ENCODE peak calls at places on chromosomes 6 and 20, in seven cellular contexts. Z is H9, F is A673, B is transverse colon, W is uterus, U is sigmoid colon, V is GM06990. E is an unnamed sample.

GRCh38 chr6:111721677-111722219 is 116.1 kb upstream of the TRAF3IP2 start:
- DNase-seq in Z (peak; percentile 52), F (peak; percentile 64), B (no peak), W (no peak), U (no peak), V (no peak), E (peak; percentile 43)

GRCh38 chr6:110606151-110606550 is 129.7 kb upstream of the SLC22A16 start:
- DNase-seq in Z (no peak), F (no peak), B (no peak), W (no peak), U (no peak), V (no peak), E (no peak)

GRCh38 chr20:53677447-53678314 is 84.0 kb upstream of the ZNF217 start:
- DNase-seq in Z (peak; percentile 42), F (peak; percentile 92), B (peak; percentile 64), W (peak; percentile 22), U (no peak), V (no peak), E (no peak)

GRCh38 chr6:82072113-82072512 is 175.4 kb downstream of the IBTK start:
- DNase-seq in Z (no peak), F (peak; percentile 90), B (no peak), W (no peak), U (no peak), V (no peak), E (no peak)

GRCh38 chr20:16661738-16662137 is 68.1 kb upstream of the SNRPB2 start:
- DNase-seq in Z (no peak), F (no peak), B (no peak), W (no peak), U (no peak), V (no peak), E (no peak)

GRCh38 chr6:155388546-155388945 is 67.1 kb downstream of the NOX3 start:
- DNase-seq in Z (no peak), F (no peak), B (no peak), W (no peak), U (no peak), V (no peak), E (no peak)

GRCh38 chr6:36139431-36139830 is 9.1 kb downstream of the MAPK13 start:
- DNase-seq in Z (peak; percentile 72), F (peak; percentile 36), B (no peak), W (no peak), U (no peak), V (no peak), E (peak; percentile 79)

GRCh38 chr20:36153754-36154695 is 515 bp upstream of the EPB41L1 start:
- DNase-seq in Z (peak; percentile 85), F (peak; percentile 77), B (peak; percentile 87), W (peak; percentile 85), U (peak; percentile 92), V (no peak), E (peak; percentile 98)

GRCh38 chr6:106473807-106474206 is 113.3 kb downstream of the CRYBG1 start:
- DNase-seq in Z (no peak), F (no peak), B (no peak), W (no peak), U (no peak), V (no peak), E (no peak)

GRCh38 chr6:3031857-3032256 is 32.2 kb downstream of the NQO2 start:
- DNase-seq in Z (no peak), F (no peak), B (no peak), W (no peak), U (no peak), V (no peak), E (no peak)

GRCh38 chr6:92047886-92048285 is 1371.5 kb downstream of the EPHA7 start:
- DNase-seq in Z (no peak), F (no peak), B (no peak), W (no peak), U (no peak), V (no peak), E (no peak)

GRCh38 chr6:11425431-11425871 is 112.1 kb upstream of the TMEM170B start:
- DNase-seq in Z (no peak), F (no peak), B (no peak), W (no peak), U (no peak), V (no peak), E (no peak)

GRCh38 chr20:12466915-12467314 is 541.9 kb upstream of the SPTLC3 start:
- DNase-seq in Z (no peak), F (no peak), B (no peak), W (no peak), U (no peak), V (no peak), E (no peak)

GRCh38 chr6:94049001-94049400 is 629.6 kb upstream of the EPHA7 start:
- DNase-seq in Z (no peak), F (no peak), B (no peak), W (no peak), U (no peak), V (no peak), E (no peak)

GRCh38 chr6:94050515-94050914 is 631.2 kb upstream of the EPHA7 start:
- DNase-seq in Z (no peak), F (no peak), B (no peak), W (no peak), U (no peak), V (no peak), E (no peak)

GRCh38 chr6:94052754-94053153 is 633.4 kb upstream of the EPHA7 start:
- DNase-seq in Z (no peak), F (peak; percentile 12), B (no peak), W (no peak), U (no peak), V (no peak), E (no peak)
- TF ChIP-seq CTCF in Z (peak; percentile 50), F (peak; percentile 26), B (peak; percentile 22), W (no peak), U (no peak), V (no peak), E (no peak)

DNA sequence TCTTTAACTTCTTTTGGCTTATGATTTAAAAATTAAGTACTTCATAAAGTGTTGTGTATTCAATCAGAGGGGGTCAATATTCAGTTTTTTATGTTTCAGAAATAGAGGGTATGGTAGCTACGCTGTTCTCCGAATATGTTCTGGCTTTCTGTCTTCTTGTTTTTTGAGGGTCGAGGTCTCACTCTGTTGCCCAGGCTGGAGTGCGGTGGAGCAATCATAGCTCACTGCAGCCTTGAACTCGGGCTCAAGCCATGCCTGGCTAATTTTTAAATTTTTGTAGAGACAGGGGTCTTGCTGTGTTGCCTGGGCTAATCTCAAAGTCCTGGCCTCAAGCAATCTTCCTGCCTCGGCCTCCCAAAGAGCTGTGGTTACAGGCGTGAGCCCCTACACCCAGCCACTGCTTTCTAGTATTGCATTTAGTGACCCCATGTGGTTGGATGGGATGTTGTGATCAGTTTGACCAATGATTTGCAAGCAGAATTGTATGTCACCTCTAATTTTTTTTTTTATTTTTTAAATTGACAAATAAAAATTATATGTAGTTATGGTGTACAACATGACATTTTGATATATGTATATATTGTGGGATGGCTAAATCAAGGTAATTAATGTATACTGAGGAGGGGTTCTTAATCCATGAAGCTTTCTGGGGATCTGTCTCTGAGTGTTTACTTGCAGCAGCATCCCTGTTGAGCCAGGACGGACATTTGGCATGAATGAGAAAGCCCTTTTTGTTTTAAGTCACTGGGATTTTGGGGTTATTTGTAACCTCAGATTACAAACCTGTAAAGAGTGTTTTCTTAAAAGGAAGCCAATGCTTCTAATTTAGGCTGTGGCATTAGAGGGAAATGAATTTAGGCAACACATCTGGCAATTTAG is 38.5 kb upstream of the DEK start:
- DNase-seq in Z (peak; percentile 50), F (peak; percentile 24), B (no peak), W (no peak), U (no peak), V (no peak), E (no peak)
- TF ChIP-seq CTCF in Z (peak; percentile 54), F (peak; percentile 33), B (no peak), W (no peak), U (no peak), V (peak; percentile 26), E (peak; percentile 24)

DNA sequence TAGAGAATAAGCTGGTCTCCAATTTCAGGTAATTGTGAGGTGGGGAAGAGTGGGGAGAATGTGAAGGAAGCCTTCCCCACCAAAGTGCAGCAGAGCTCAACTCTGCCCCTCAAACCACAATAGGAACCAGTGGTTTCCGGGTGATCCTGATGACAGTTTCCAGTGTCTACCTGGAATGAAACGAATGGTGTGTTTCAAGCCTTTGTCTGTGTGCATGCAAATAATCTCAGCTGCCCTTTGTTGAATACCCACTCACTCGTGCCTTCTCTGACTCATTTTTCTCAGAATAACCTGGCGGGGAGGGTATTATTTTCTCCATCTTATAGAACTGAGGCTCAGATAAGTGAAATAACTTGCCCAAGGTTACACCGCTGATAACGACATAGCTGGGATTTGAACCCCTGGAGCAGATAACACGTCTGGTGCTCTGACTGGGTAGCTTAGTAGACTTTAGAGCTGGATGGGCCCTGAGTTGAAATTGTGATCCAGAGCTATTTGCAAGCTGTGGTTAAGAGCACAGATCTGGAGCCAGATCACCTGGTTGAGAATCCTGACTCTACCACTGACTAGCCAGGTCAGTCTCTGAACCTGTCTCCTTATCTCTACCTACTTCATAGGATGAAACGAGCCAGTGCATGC is 85.1 kb downstream of the EYA2 start:
- DNase-seq in Z (no peak), F (no peak), B (no peak), W (no peak), U (no peak), V (peak; percentile 57), E (no peak)
- TF ChIP-seq CTCF in Z (no peak), F (no peak), B (no peak), W (no peak), U (no peak), V (no peak), E (no peak)

GRCh38 chr20:45971425-45971674 is 653 bp downstream of the ZNF335 start:
- DNase-seq in Z (no peak), F (no peak), B (no peak), W (no peak), U (no peak), V (no peak), E (no peak)

GRCh38 chr20:45969712-45970634 is 2.0 kb downstream of the ZNF335 start:
- DNase-seq in Z (peak; percentile 53), F (peak; percentile 89), B (peak; percentile 19), W (no peak), U (peak; percentile 57), V (no peak), E (peak; percentile 75)

GRCh38 chr20:45970646-45971424 is 1.2 kb downstream of the ZNF335 start:
- DNase-seq in Z (peak; percentile 29), F (no peak), B (peak; percentile 41), W (no peak), U (no peak), V (no peak), E (peak; percentile 53)

GRCh38 chr20:45972500-45973183 is 639 bp upstream of the ZNF335 start:
- DNase-seq in Z (no peak), F (no peak), B (peak; percentile 13), W (no peak), U (peak; percentile 65), V (no peak), E (no peak)

DNA sequence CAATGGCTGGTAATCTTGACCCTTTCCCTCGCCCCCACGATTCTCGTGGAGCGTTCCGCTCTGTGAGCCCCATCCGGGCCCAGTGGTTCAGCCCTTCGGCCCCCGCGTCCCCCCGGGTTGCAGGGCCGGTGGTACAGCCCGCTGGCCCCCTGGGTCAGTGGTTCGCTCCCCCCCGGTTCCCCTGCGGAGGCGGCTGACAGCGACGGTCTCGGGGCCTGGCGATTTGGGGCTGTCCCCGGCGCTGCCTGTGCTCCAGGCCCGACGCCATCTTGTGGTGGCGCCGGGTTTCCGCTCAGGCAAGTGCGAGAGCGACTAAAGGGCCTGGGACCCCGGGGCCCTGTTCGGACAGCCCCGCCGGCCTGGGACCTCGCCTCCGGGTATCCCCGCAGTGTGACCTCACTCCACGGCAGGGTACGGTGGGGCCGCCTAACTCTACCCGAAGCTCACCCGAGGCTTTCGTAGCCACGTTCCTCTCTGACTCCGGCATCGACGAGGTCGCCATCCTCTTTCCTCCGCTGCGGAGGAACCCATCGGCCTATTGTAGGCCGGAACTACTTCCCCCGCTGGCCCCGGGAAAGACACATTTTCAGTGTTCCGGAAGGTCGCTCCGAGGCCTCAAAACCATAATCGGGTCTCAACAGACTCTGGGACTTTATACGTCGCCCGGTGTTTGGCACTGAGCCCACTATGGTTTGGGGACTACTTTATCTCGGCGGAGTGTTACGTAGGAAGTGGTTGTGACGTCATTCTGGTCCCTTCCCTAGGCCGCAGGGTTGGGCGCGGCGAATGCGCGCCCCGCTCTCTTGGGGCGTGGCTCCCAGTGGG is at the start of gene ZNF335:
- DNase-seq in Z (peak; percentile 94), F (peak; percentile 97), B (peak; percentile 95), W (peak; percentile 96), U (peak; percentile 98), V (peak; percentile 98), E (peak; percentile 99)
- TF ChIP-seq CTCF in Z (no peak), F (no peak), B (peak; percentile 83), W (peak; percentile 56), U (peak; percentile 18), V (no peak), E (peak; percentile 20)